ENCODE peak calls at places on chromosomes 16 and 17, in four cellular contexts. G is cardiac muscle cell, N is uterus, K is pancreas. M is an unnamed sample.

GRCh38 chr17:82406131-82406671 is 11.9 kb upstream of the HEXD start:
- DNase-seq in K (no peak), G (no peak), N (no peak), M (no peak)

GRCh38 chr16:67483150-67483549 is at the start of gene AGRP:
- DNase-seq in G (no peak), K (no peak), N (no peak), M (no peak)

GRCh38 chr17:40563371-40564052 is 1.8 kb downstream of the CCR7 start:
- DNase-seq in G (no peak), N (no peak), K (no peak), M (no peak)

GRCh38 chr16:88533945-88534641 is 36.1 kb upstream of the ZC3H18 start:
- DNase-seq in K (peak), N (peak), G (peak), M (no peak)

GRCh38 chr17:7951143-7951792 is 19.3 kb downstream of the CNTROB start:
- DNase-seq in K (no peak), N (no peak), G (no peak), M (no peak)

GRCh38 chr16:2035431-2036199 is 8.9 kb downstream of the NHERF2 start:
- DNase-seq in N (peak), K (no peak), G (peak), M (peak)

GRCh38 chr17:9179602-9180001 is 158.3 kb downstream of the NTN1 start:
- DNase-seq in G (no peak), N (no peak), K (no peak), M (no peak)

GRCh38 chr17:48101012-48101720 is at the start of gene CBX1:
- DNase-seq in N (peak), K (peak), G (peak), M (peak)

GRCh38 chr16:31093132-31093703 is 1.4 kb downstream of the VKORC1 start:
- DNase-seq in K (peak), G (peak), N (no peak), M (no peak)

GRCh38 chr16:24070851-24071250 is 185.3 kb upstream of the CACNG3 start:
- DNase-seq in K (no peak), G (peak), N (no peak), M (no peak)

GRCh38 chr17:17792551-17793377 is 44.0 kb downstream of the SREBF1 start:
- DNase-seq in G (peak), N (peak), K (no peak), M (no peak)

GRCh38 chr16:73480381-73480780 is 432.5 kb upstream of the ZFHX3 start:
- DNase-seq in K (no peak), G (no peak), N (no peak), M (no peak)

GRCh38 chr16:30380801-30381208 is 1.6 kb downstream of the SEPTIN1 start:
- DNase-seq in K (no peak), G (no peak), N (no peak), M (no peak)

GRCh38 chr17:79084291-79085153 is 9.9 kb downstream of the ENGASE start:
- DNase-seq in N (no peak), K (peak), G (no peak), M (no peak)

GRCh38 chr17:61402978-61403845 is 3.6 kb downstream of the TBX2 start:
- DNase-seq in K (peak), G (no peak), N (no peak), M (no peak)

GRCh38 chr17:57553991-57554825 is 190.9 kb downstream of the CCDC182 start:
- DNase-seq in G (peak), K (no peak), N (no peak), M (no peak)

GRCh38 chr17:35801583-35802224 is 6.3 kb upstream of the MMP28 start:
- DNase-seq in G (peak), N (peak), K (no peak), M (peak)

GRCh38 chr16:58329147-58329546 is 34.3 kb upstream of the PRSS54 start:
- DNase-seq in N (no peak), G (peak), K (no peak), M (no peak)

GRCh38 chr16:89723279-89724250 is 2.2 kb downstream of the ZNF276 start:
- DNase-seq in N (no peak), K (no peak), G (peak), M (no peak)

GRCh38 chr17:6651483-6652452 is at the start of the genes C17orf100 and MED31:
- DNase-seq in G (peak), K (peak), N (peak), M (peak)

GRCh38 chr16:18068477-18068876 is 268.1 kb downstream of the NPIPA8 start:
- DNase-seq in N (no peak), G (no peak), K (no peak), M (no peak)

GRCh38 chr17:12622726-12623125 is 43.0 kb upstream of the MYOCD start:
- DNase-seq in G (peak), N (peak), K (no peak), M (peak)

GRCh38 chr17:81710514-81711308 is 1.4 kb upstream of the SLC25A10 start:
- DNase-seq in G (peak), K (peak), N (no peak), M (no peak)

GRCh38 chr16:63690961-63691360 is 1430.9 kb downstream of the CDH11 start:
- DNase-seq in N (no peak), K (no peak), G (no peak), M (no peak)

GRCh38 chr16:72198641-72199250 is 26.8 kb upstream of the PMFBP1 start:
- DNase-seq in N (no peak), G (no peak), K (no peak), M (no peak)

GRCh38 chr16:84277244-84277823 is 17.3 kb upstream of the WFDC1 start:
- DNase-seq in N (peak), G (peak), K (peak), M (no peak)

GRCh38 chr16:972316-973002 is 1.7 kb upstream of the LMF1 start:
- DNase-seq in K (no peak), N (no peak), G (no peak), M (no peak)

GRCh38 chr17:38451030-38451839 is 23.0 kb downstream of the ARHGAP23 start:
- DNase-seq in N (no peak), K (no peak), G (peak), M (no peak)

GRCh38 chr17:29562615-29563014 is 4.2 kb downstream of the ABHD15 start:
- DNase-seq in N (no peak), K (peak), G (no peak), M (no peak)

GRCh38 chr17:71111460-71111859 is 942.1 kb downstream of the KCNJ2 start:
- DNase-seq in N (no peak), K (no peak), G (no peak), M (no peak)

DNA sequence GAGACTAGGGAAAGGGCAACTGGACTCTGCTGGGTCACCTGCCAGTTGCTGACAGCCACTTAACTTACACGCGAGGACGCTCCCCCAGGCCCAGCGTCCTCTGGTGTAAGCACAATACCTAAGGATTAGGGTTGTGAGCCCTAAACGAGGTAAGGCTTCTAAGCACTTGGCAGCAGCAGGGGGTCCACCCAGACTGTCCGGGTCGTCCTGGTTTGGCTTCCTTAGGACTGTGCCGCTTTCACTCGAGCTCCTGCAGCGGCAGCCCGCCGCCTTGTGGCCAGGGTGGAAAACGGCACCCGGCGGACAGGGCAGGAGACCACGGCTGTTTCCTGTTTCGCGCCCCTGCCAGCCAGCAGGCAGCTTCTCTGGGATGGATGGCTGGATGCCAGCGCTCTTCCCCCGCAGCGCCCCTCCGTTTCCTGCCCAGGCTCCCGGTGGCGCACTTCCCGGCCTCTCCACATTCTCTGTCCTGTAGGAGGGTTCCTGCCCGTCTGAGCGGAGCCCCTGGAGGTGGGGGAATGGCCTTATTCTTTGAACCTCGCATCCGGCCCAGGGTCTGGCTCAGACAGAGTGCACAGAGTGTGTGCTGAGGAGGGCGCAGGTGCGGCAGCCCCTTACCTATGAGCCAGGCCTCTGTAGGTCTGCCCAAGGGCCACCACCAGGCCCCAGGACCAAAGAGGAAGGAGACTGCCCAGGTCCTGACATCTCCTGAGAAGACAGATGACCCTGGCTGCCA is 47.0 kb upstream of the AMZ2 start:
- DNase-seq in G (peak), N (peak), K (peak), M (peak)
- H3K4me3 ChIP-seq in G (peak), N (no peak), K (peak), M (peak)

GRCh38 chr16:10511829-10512228 is 68.6 kb downstream of the EMP2 start:
- DNase-seq in N (no peak), K (no peak), G (no peak), M (no peak)
- H3K4me3 ChIP-seq in N (no peak), K (no peak), G (no peak), M (no peak)

GRCh38 chr17:3385869-3386816 is at the start of gene OR3A2:
- DNase-seq in G (no peak), K (no peak), N (no peak), M (no peak)
- H3K4me3 ChIP-seq in G (no peak), K (no peak), N (no peak), M (no peak)

GRCh38 chr17:63997341-63998048 is 656 bp upstream of the PRR29 start:
- DNase-seq in N (no peak), G (peak), K (peak), M (no peak)
- H3K4me3 ChIP-seq in N (peak), G (peak), K (peak), M (peak)

GRCh38 chr17:19363460-19364035 is 1.0 kb upstream of the B9D1 start:
- DNase-seq in N (no peak), G (no peak), K (no peak), M (no peak)

GRCh38 chr17:19361326-19361725 is 1.2 kb downstream of the B9D1 start:
- DNase-seq in K (no peak), N (no peak), G (no peak), M (no peak)

GRCh38 chr17:19361975-19362292 is 589 bp downstream of the B9D1 start:
- DNase-seq in K (peak), N (no peak), G (no peak), M (no peak)

GRCh38 chr17:19362293-19363113 is at the start of gene B9D1:
- DNase-seq in K (peak), G (peak), N (peak), M (peak)

DNA sequence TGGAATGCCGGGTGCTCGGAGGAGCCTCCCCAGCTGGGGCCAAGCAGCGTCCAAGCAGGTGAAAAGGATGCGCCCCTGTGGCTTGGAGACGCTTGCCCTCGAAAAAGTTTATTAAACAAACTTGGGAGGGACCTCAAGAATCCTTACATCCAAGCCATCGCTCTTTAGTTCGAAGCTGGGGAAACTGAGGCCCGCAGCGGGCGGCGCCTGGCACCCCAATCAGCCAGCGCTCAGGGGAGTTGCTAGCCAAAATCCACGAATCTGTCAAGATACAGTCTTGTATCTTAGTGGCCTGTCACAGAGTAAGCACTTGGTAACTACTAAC is 553 bp upstream of the B9D1 start:
- DNase-seq in N (no peak), K (no peak), G (no peak), M (no peak)
- H3K4me3 ChIP-seq in N (peak), K (peak), G (peak), M (peak)